ENCODE peak calls at places on chromosomes 7 and 10, in five cellular contexts. U is CD8-positive, alpha-beta T cell; J is neuronal stem cell; H is H9; A is heart left ventricle. C is an unnamed sample.

GRCh38 chr10:95181731-95182130 is 12.3 kb upstream of the ACSM6 start:
- DNase-seq in U (no peak), J (no peak), H (no peak), A (no peak), C (no peak)

GRCh38 chr7:148501707-148502139 is 88.8 kb upstream of the C7orf33 start:
- DNase-seq in U (no peak), J (no peak), H (peak; percentile 80), A (no peak), C (no peak)

GRCh38 chr7:3007696-3008095 is 36.0 kb downstream of the CARD11 start:
- DNase-seq in U (no peak), J (no peak), H (no peak), A (no peak), C (no peak)

GRCh38 chr7:2309889-2310331 is 4.3 kb downstream of the SNX8 start:
- DNase-seq in U (no peak), J (peak; percentile 73), H (peak; percentile 86), A (no peak), C (no peak)

GRCh38 chr10:123562387-123562786 is 103.8 kb upstream of the GPR26 start:
- DNase-seq in U (no peak), J (no peak), H (peak; percentile 11), A (no peak), C (no peak)

GRCh38 chr7:30526163-30526562 is 21.5 kb upstream of the GGCT start:
- DNase-seq in U (no peak), J (no peak), H (peak; percentile 45), A (no peak), C (no peak)

GRCh38 chr10:1064172-1064571 is 8.0 kb downstream of the WDR37 start:
- DNase-seq in U (no peak), J (no peak), H (no peak), A (no peak), C (no peak)

GRCh38 chr7:157418204-157419029 is 81.6 kb downstream of the DNAJB6 start:
- DNase-seq in U (no peak), J (no peak), H (no peak), A (no peak), C (no peak)

GRCh38 chr10:12848439-12849173 is 152.9 kb downstream of the CCDC3 start:
- DNase-seq in U (no peak), J (no peak), H (no peak), A (no peak), C (no peak)

GRCh38 chr10:92567952-92568600 is 5.8 kb downstream of the IDE start:
- DNase-seq in U (no peak), J (no peak), H (no peak), A (no peak), C (no peak)

GRCh38 chr7:66379761-66380160 is 174.6 kb downstream of the TPST1 start:
- DNase-seq in U (no peak), J (no peak), H (no peak), A (no peak), C (no peak)

GRCh38 chr7:144975882-144976281 is 140.0 kb upstream of the TPK1 start:
- DNase-seq in U (no peak), J (no peak), H (no peak), A (no peak), C (no peak)

GRCh38 chr10:3258291-3258848 is 85.8 kb upstream of the PITRM1 start:
- DNase-seq in U (no peak), J (no peak), H (no peak), A (no peak), C (no peak)

GRCh38 chr7:45430397-45430796 is 143.8 kb upstream of the ADCY1 start:
- DNase-seq in U (no peak), J (no peak), H (no peak), A (no peak), C (no peak)

GRCh38 chr10:128042131-128042610 is 84.1 kb downstream of the MKI67 start:
- DNase-seq in U (no peak), J (no peak), H (no peak), A (no peak), C (no peak)

GRCh38 chr7:96689414-96689813 is 20.2 kb downstream of the SEM1 start:
- DNase-seq in U (no peak), J (no peak), H (no peak), A (no peak), C (no peak)

GRCh38 chr10:126392068-126392467 is 3.8 kb upstream of the ADAM12 start:
- DNase-seq in U (no peak), J (no peak), H (no peak), A (no peak), C (no peak)

GRCh38 chr10:14936584-14936983 is 17.3 kb downstream of the DCLRE1C start:
- DNase-seq in U (no peak), J (no peak), H (no peak), A (no peak), C (no peak)

GRCh38 chr7:122412441-122412840 is 107.9 kb upstream of the FEZF1 start:
- DNase-seq in U (no peak), J (no peak), H (no peak), A (no peak), C (no peak)

GRCh38 chr7:16850772-16851466 is 30.9 kb downstream of the AGR3 start:
- DNase-seq in U (no peak), J (no peak), H (no peak), A (no peak), C (no peak)

GRCh38 chr7:123961731-123962130 is 36.7 kb downstream of the SPAM1 start:
- DNase-seq in U (no peak), J (no peak), H (no peak), A (no peak), C (no peak)

GRCh38 chr7:74454948-74455804 is 1.5 kb downstream of the GTF2IRD1 start:
- DNase-seq in U (no peak), J (no peak), H (no peak), A (peak; percentile 40), C (no peak)

GRCh38 chr10:26422977-26423376 is 15.2 kb upstream of the APBB1IP start:
- DNase-seq in U (no peak), J (no peak), H (no peak), A (no peak), C (no peak)

GRCh38 chr10:53453196-53453595 is 680.6 kb upstream of the MBL2 start:
- DNase-seq in U (no peak), J (no peak), H (no peak), A (no peak), C (no peak)

GRCh38 chr7:76000566-76000965 is 6.2 kb upstream of the TMEM120A start:
- DNase-seq in U (no peak), J (no peak), H (no peak), A (no peak), C (no peak)

GRCh38 chr10:74548676-74549075 is 277.7 kb upstream of the KAT6B start:
- DNase-seq in U (no peak), J (no peak), H (no peak), A (no peak), C (no peak)

GRCh38 chr7:27170936-27171635 is 3.0 kb downstream of the HOXA10 start:
- DNase-seq in U (no peak), J (no peak), H (peak; percentile 55), A (no peak), C (no peak)

GRCh38 chr7:35728412-35729060 is 33.6 kb upstream of the HERPUD2 start:
- DNase-seq in U (no peak), J (no peak), H (no peak), A (no peak), C (no peak)

GRCh38 chr10:19915816-19916215 is 99.6 kb downstream of the PLXDC2 start:
- DNase-seq in U (no peak), J (no peak), H (no peak), A (no peak), C (no peak)

GRCh38 chr7:32447218-32447617 is 43.0 kb downstream of the LSM5 start:
- DNase-seq in U (no peak), J (no peak), H (no peak), A (no peak), C (no peak)

DNA sequence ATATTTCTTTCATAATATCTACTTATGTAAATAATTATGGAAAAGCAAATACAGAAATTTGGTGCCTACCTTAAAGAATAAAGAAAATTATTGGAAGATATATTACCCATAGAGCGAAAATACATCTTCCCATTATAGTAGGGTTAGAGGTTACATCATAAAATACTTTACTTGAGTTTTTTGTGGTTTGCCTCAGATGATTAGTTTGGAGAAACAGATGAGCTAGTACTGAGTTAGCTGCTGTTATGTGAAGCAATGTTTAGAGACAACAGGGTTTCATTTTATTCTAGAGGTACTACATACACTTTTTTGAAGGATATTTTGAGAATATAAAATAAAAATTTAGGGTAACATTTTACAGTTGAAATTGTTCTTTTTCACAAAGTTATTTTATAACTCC is 2.9 kb upstream of the MLLT10 start:
- DNase-seq in U (no peak), J (no peak), H (no peak), A (no peak), C (no peak)
- H3K27ac ChIP-seq in U (no peak overlapping the region), J (no peak overlapping the region), H (no peak overlapping the region), A (peak overlapping the region; percentile 91), C (no peak overlapping the region)

GRCh38 chr10:114431414-114431767 is 27.1 kb upstream of the AFAP1L2 start:
- DNase-seq in U (no peak), J (no peak), H (no peak), A (no peak), C (no peak)
- H3K27ac ChIP-seq in U (no peak overlapping the region), J (no peak overlapping the region), H (no peak overlapping the region), A (no peak overlapping the region), C (no peak overlapping the region)

GRCh38 chr7:152411389-152411788 is 24.4 kb downstream of the KMT2C start:
- DNase-seq in U (no peak), J (no peak), H (peak; percentile 59), A (no peak), C (no peak)
- H3K27ac ChIP-seq in U (no peak overlapping the region), J (no peak overlapping the region), H (no peak overlapping the region), A (no peak overlapping the region), C (no peak overlapping the region)

GRCh38 chr10:103547391-103547946 is 54.0 kb downstream of the NEURL1 start:
- DNase-seq in U (no peak), J (no peak), H (peak; percentile 24), A (no peak), C (no peak)
- H3K27ac ChIP-seq in U (no peak overlapping the region), J (no peak overlapping the region), H (no peak overlapping the region), A (no peak overlapping the region), C (no peak overlapping the region)

DNA sequence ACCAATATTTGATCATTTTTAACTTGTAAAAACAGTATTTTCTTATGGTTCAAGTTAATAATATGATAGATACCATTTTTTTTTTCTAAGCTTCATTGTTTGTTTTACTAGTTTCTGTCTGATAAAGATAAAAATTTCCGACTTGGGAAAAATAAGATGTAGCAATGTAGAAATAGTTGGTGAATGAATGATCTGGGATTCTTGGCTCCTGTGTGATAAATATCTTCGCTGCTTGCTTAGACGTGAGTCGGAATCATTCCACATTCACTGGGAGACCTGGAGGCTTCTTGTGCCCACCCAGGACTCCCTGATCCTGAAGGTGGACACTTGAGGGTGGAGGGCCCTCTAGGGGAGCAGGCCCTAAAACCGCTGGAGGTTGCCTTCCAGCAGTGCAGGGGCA is 47.9 kb downstream of the EXOC4 start:
- DNase-seq in U (no peak), J (no peak), H (no peak), A (no peak), C (no peak)
- H3K27ac ChIP-seq in U (no peak overlapping the region), J (no peak overlapping the region), H (no peak overlapping the region), A (no peak overlapping the region), C (no peak overlapping the region)

DNA sequence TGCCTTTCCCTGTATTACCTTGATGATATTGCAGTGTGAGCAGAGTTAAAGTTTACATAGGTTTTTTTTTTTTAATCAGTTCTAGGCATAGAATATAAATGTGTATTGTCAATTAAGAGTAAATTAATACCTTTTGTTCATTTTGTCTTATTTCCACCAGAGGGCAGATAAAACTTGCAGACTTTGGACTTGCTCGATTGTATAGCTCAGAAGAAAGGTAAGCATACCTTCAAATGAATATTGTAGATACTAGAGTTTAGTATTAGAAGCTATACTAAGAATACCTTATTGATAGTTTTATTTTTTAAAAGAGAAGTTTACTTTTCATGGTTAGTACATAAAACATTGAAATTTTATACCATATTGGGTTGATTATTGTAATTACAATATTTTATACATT is 86.8 kb downstream of the MPLKIP start:
- DNase-seq in U (no peak), J (no peak), H (no peak), A (no peak), C (no peak)
- H3K27ac ChIP-seq in U (no peak overlapping the region), J (no peak overlapping the region), H (no peak overlapping the region), A (no peak overlapping the region), C (no peak overlapping the region)